ENCODE peak calls at places on chromosomes 3 and 15, in six cellular contexts. K is HepG2, Z is endothelial cell of umbilical vein, A is HCT116, Q is K562, N is GM12878. H is an unnamed sample.

GRCh38 chr3:57135964-57136363 is 29.2 kb downstream of the IL17RD start:
- DNase-seq in K (no peak), Z (peak), N (no peak), A (no peak), Q (no peak), H (no peak)

GRCh38 chr3:184601576-184602405 is 40.2 kb downstream of the EPHB3 start:
- DNase-seq in A (no peak), Z (no peak), K (no peak), N (no peak), Q (no peak), H (no peak)

GRCh38 chr15:31280037-31280830 is 46.4 kb upstream of the KLF13 start:
- DNase-seq in Q (no peak), K (peak), N (no peak), A (no peak), Z (no peak), H (no peak)

GRCh38 chr15:46865155-46865554 is 852.1 kb upstream of the SEMA6D start:
- DNase-seq in Q (no peak), Z (no peak), N (no peak), K (no peak), A (no peak), H (no peak)

GRCh38 chr15:59369597-59369996 is 3.1 kb downstream of the MYO1E start:
- DNase-seq in A (no peak), Q (no peak), K (no peak), Z (no peak), N (peak), H (no peak)

GRCh38 chr15:48823237-48823636 is 12.4 kb upstream of the CEP152 start:
- DNase-seq in A (no peak), N (no peak), Z (no peak), K (no peak), Q (no peak), H (no peak)

GRCh38 chr3:149299938-149300791 is 33.3 kb downstream of the TM4SF18 start:
- DNase-seq in N (peak), Q (no peak), K (peak), A (peak), Z (peak), H (peak)

GRCh38 chr15:79834496-79834895 is 62.3 kb downstream of the MTHFS start:
- DNase-seq in A (no peak), K (no peak), Z (no peak), Q (no peak), N (no peak), H (no peak)

GRCh38 chr3:188264231-188265213 is 110.6 kb downstream of the LPP start:
- DNase-seq in A (no peak), K (peak), Q (no peak), N (no peak), Z (peak), H (no peak)

GRCh38 chr3:188261011-188261410 is 107.1 kb downstream of the LPP start:
- DNase-seq in A (no peak), Q (no peak), Z (peak), N (no peak), K (no peak), H (no peak)

GRCh38 chr3:188262913-188263683 is 109.1 kb downstream of the LPP start:
- DNase-seq in N (no peak), K (peak), A (no peak), Q (no peak), Z (peak), H (no peak)

GRCh38 chr3:188259611-188260010 is 105.7 kb downstream of the LPP start:
- DNase-seq in N (no peak), Z (no peak), A (no peak), K (no peak), Q (no peak), H (no peak)

DNA sequence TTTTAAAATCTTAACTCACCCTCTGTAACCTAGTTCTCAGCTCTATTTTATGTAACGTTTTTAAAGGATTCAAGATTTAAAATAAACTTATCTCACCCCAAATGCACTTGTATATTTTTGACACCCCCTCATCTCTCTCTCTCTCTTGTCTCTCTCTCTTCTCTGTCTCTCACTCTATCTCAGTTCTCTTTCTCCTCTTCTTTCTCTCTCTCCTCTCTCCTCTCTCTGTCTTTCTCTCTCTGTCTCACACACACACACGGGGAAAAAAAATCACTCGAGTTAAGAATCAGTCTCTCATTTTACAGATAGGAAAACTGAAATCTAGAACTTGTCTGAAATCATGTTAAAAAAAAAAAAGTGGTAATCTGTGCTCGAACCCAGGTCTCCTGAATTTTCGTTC is 108.5 kb downstream of the LPP start:
- DNase-seq in A (no peak), K (no peak), N (no peak), Q (no peak), Z (no peak), H (no peak)
- TF ChIP-seq POLR2AphosphoS5 in A (no peak), K (no peak), N (no peak), Q (no peak), Z (no peak), H (no peak)

GRCh38 chr3:152376351-152377183 is 107.8 kb downstream of the MBNL1 start:
- DNase-seq in N (peak), Z (peak), K (no peak), A (no peak), Q (no peak), H (no peak)

GRCh38 chr3:152381881-152382295 is 113.2 kb downstream of the MBNL1 start:
- DNase-seq in Z (no peak), Q (no peak), A (no peak), N (no peak), K (peak), H (no peak)

GRCh38 chr3:152380048-152380447 is 111.3 kb downstream of the MBNL1 start:
- DNase-seq in Q (no peak), A (no peak), Z (no peak), K (no peak), N (no peak), H (no peak)

GRCh38 chr3:152377184-152377570 is 108.4 kb downstream of the MBNL1 start:
- DNase-seq in Z (no peak), A (no peak), N (no peak), Q (no peak), K (no peak), H (no peak)

DNA sequence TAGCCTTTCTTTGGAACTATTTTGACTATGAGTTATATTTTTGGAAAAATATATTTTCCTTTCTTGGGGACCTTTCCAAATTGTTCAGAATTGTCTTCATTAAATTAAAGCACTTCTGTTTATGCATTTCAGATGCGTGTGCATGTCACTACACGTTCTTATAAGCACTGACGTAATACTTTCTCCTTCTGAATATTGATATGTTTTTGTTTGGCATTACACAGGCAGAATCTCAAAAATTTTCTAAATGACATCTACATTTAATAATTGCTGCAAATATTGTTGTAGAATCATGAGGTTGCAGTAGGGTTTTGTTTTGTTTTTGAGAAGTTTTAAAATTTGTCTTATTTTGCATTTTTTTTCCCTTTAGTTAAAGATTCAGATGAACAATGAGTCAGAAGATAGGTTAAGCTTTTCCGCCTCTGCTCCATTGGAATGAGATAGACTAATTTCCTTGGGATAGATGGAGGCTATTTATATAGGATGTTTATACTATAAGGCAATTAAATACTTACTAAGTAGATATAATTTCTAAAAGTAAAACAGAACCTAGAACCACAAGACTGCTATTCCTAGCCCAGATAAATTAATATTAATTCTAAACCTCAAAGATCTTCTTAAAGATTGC is 110.8 kb downstream of the MBNL1 start:
- DNase-seq in A (no peak), N (no peak), K (no peak), Q (no peak), Z (peak), H (no peak)
- H3K27ac ChIP-seq in A (no peak), N (peak), K (no peak), Q (no peak), Z (no peak), H (peak)

GRCh38 chr3:32883817-32884216 is 66.0 kb downstream of the TRIM71 start:
- DNase-seq in A (no peak), K (no peak), Z (no peak), Q (no peak), N (no peak), H (no peak)
- H3K9ac ChIP-seq in A (no peak), K (no peak), Z (no peak), Q (no peak), N (no peak), H (no peak)

GRCh38 chr3:116524455-116524854 is 79.2 kb upstream of the LSAMP start:
- DNase-seq in K (no peak), Z (no peak), A (no peak), N (no peak), Q (no peak), H (no peak)
- TF ChIP-seq POLR2AphosphoS5 in K (no peak), Z (no peak), A (no peak), N (no peak), Q (no peak), H (no peak)

DNA sequence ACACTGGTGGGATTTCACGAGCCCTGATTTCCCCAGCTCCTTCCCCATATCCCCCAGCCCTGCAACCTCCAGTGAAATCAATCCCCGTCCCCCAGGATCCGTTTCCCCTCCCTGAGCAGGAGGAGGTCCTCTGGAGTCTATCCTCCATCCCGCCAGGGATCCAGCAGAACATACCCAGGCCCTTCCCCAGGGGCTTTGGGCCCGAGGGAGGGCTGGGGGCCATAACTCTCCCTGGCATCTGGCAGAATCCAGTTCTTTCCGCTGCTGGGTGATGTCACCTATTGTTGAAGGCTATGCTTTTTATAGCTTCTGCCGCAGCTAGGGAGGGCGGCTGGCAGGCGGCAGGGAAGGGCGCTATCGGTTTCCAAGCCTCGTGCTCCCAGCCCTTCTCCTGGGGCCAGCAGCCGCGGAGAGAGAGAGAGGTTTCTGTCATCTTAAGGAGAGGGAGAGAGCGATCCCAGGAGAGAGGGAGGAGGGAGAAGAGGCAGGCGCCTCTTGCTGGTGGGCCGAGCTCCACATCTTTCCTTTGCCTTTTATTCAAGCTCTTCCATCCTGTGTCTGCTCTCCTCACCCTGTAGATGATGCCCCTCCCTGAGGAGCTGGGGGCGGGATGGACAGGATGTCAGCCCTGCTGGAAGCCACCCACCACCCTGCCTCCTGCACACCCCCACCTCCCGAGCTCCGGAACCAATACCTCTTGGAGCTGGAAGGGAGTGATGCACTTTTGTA is 120.1 kb downstream of the ANP32A start:
- DNase-seq in Z (peak), A (no peak), Q (no peak), N (no peak), K (no peak), H (peak)
- H3K27ac ChIP-seq in Z (no peak), A (no peak), Q (no peak), N (no peak), K (no peak), H (peak)

DNA sequence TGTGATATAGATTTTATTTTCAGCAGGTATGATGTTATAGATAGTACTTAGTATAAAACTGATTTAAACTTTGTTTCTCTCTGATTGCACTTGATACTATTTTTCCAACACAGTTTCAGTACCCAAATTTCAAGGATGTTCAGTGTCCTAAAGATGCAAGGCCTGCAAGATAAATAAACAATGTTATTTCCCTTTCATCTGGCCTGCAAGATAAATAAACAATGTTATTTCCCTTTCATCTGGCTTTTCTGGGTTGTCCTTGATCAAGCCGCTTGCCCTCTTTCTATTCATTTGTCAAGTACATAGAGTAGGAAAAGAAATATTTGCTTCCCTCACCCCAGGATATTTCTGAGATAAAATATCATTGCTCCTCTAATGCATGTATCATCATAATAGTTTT is 571.0 kb downstream of the FGF12 start:
- DNase-seq in K (peak), Q (no peak), A (no peak), N (no peak), Z (no peak), H (no peak)
- H3K9ac ChIP-seq in K (no peak), Q (no peak), A (no peak), N (no peak), Z (no peak), H (no peak)

GRCh38 chr3:136249593-136250225 is 431 bp upstream of the PCCB start:
- DNase-seq in Q (no peak), K (no peak), Z (no peak), N (no peak), A (no peak), H (no peak)

GRCh38 chr3:136249091-136249490 is 1.0 kb upstream of the PCCB start:
- DNase-seq in Q (no peak), A (no peak), K (peak), N (no peak), Z (no peak), H (no peak)

GRCh38 chr3:136251511-136251910 is 1.4 kb downstream of the PCCB start:
- DNase-seq in N (no peak), A (no peak), Z (no peak), K (no peak), Q (peak), H (no peak)

GRCh38 chr3:136250226-136250861 is at the start of gene PCCB:
- DNase-seq in A (peak), Q (peak), Z (peak), K (peak), N (peak), H (peak)

DNA sequence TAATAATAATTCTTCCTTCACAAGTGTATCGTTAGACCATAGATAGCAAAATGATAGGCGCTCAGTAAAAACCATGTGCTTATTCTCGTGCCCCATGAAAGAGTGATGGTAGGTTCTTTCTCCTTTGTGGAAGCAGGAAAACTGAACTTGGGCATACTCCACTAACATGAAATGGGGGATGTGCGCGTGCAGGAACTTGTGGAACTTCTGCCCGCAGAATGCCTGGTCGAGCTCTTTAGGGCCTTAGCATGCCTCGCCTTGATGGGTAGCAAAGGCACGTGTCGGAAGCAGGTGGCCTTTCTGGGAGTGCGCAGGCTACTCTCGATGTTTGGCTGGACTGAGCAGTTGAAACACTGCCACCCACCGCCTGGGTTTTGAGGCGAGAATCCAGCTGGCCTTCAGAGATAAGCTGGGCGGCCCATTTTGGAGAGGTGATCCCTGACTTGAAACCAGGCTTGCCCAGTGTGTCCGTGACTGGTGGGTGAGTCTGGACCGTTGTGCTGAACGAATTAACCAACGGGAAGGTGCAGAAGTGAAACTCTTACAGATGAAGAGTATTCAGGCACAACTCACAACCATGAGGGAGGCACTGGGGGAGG is 821 bp downstream of the PCCB start:
- DNase-seq in Q (peak), A (no peak), Z (peak), K (peak), N (peak), H (no peak)
- TF ChIP-seq POLR2AphosphoS5 in Q (peak), A (no peak), Z (no peak), K (no peak), N (no peak), H (no peak)

GRCh38 chr3:140927279-140927678 is 14.4 kb upstream of the SLC25A36 start:
- DNase-seq in A (no peak), K (no peak), Z (no peak), Q (no peak), N (no peak), H (no peak)

GRCh38 chr3:140922634-140923033 is 19.0 kb upstream of the SLC25A36 start:
- DNase-seq in Q (no peak), A (no peak), Z (peak), K (no peak), N (no peak), H (no peak)

GRCh38 chr3:140927711-140928110 is 13.9 kb upstream of the SLC25A36 start:
- DNase-seq in Z (no peak), N (no peak), Q (no peak), A (no peak), K (no peak), H (no peak)

GRCh38 chr3:140920029-140920428 is 21.6 kb upstream of the SLC25A36 start:
- DNase-seq in Z (no peak), K (no peak), N (no peak), A (no peak), Q (no peak), H (no peak)

DNA sequence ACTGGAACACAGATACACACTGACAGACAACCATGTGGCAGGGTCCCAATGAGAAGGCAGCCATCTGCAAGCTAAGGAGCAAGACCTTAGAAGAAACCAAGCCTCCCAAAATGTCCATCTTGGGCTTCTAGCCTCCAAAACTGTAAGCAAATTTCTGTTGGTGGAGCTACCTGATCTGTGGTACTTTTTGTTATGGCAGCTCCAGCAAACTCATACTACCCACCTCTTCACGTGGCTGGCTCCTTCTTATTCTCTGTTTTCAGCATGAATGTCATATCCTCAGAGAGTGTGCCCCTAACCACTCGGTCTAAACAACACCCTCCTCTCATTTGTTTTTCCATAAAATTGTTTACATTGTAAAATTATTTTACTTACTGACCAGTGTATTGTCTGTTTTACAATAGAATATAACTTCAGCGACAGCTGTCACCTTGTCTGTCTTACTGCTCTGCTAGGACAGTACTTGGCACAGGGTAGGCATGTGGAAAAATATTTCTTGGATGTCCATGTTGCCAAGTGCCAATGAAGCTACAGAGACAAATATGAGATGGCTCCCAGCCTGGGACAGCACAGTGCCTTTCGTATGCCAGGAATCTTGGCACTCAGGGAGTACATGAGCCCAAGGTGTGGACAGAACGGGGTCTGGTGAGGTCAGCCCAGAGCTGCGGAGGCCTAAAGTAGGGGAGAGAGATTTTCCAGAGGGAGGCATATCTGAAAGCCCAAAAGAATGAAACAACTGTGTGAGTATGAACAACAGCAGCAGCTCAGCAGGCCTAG is 17.4 kb upstream of the SLC25A36 start:
- DNase-seq in K (no peak), Z (no peak), N (no peak), A (no peak), Q (no peak), H (no peak)
- H3K27ac ChIP-seq in K (no peak), Z (no peak), N (no peak), A (no peak), Q (no peak), H (no peak)

DNA sequence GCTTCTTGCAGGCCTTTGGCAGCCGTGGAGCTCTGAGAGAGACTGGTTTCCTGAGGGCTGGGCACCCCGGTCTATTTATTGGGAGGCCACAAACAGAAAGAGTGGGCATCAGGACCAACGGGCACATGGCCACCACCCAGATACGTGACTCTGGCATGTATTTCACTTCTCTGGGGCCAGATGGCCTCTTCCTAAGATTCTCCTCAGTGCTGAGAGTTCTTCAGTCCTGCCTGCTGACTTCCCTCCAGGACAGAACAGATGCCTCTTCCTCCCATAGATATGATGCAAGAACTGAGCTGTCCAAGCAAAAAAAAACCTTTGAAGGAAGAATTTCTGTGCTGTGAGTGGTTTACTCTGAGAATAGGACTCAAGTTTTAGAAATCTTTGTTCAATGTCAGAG is 107.7 kb downstream of the IGF2BP2 start:
- DNase-seq in Q (no peak), A (no peak), Z (peak), K (no peak), N (no peak), H (no peak)
- H3K9ac ChIP-seq in Q (no peak), A (no peak), Z (no peak), K (no peak), N (no peak), H (no peak)